ENCODE peak calls at places on chromosome 9, in ten cellular contexts. One of them, this sample, is unnamed.

GRCh38 chr9:108569624-108570023 is 286.2 kb downstream of the ACTL7B start:
- DNase-seq in heart left ventricle: no peak
- DNase-seq in mammary epithelial cell: peak
- DNase-seq in IMR-90: peak
- DNase-seq in AG09319: no peak
- DNase-seq in AG09309: peak
- DNase-seq in endothelial cell: no peak
- DNase-seq in prostate gland: no peak
- DNase-seq in neural crest cell: no peak
- DNase-seq in GM06990: no peak
- DNase-seq in this sample: no peak

GRCh38 chr9:135602789-135603481 is 36.4 kb downstream of the GLT6D1 start:
- DNase-seq in AG09319: no peak
- DNase-seq in heart left ventricle: peak
- DNase-seq in GM06990: peak
- DNase-seq in neural crest cell: peak
- DNase-seq in prostate gland: no peak
- DNase-seq in AG09309: no peak
- DNase-seq in endothelial cell: peak
- DNase-seq in mammary epithelial cell: peak
- DNase-seq in IMR-90: peak
- DNase-seq in this sample: peak

GRCh38 chr9:106287108-106287631 is 575.8 kb upstream of the ZNF462 start:
- DNase-seq in mammary epithelial cell: peak
- DNase-seq in heart left ventricle: no peak
- DNase-seq in AG09319: no peak
- DNase-seq in AG09309: no peak
- DNase-seq in endothelial cell: no peak
- DNase-seq in prostate gland: no peak
- DNase-seq in neural crest cell: no peak
- DNase-seq in GM06990: no peak
- DNase-seq in IMR-90: no peak
- DNase-seq in this sample: no peak

GRCh38 chr9:13569706-13570423 is 290.4 kb upstream of the MPDZ start:
- DNase-seq in heart left ventricle: no peak
- DNase-seq in neural crest cell: no peak
- DNase-seq in prostate gland: no peak
- DNase-seq in mammary epithelial cell: no peak
- DNase-seq in AG09319: no peak
- DNase-seq in AG09309: no peak
- DNase-seq in GM06990: no peak
- DNase-seq in IMR-90: no peak
- DNase-seq in endothelial cell: no peak
- DNase-seq in this sample: no peak

GRCh38 chr9:122071716-122072115 is 21.4 kb downstream of the TTLL11 start:
- DNase-seq in AG09319: no peak
- DNase-seq in neural crest cell: no peak
- DNase-seq in IMR-90: no peak
- DNase-seq in GM06990: no peak
- DNase-seq in endothelial cell: no peak
- DNase-seq in heart left ventricle: no peak
- DNase-seq in prostate gland: no peak
- DNase-seq in mammary epithelial cell: no peak
- DNase-seq in AG09309: no peak
- DNase-seq in this sample: no peak

GRCh38 chr9:97468658-97469448 is 32.6 kb upstream of the TMOD1 start:
- DNase-seq in neural crest cell: peak
- DNase-seq in endothelial cell: peak
- DNase-seq in mammary epithelial cell: peak
- DNase-seq in GM06990: peak
- DNase-seq in IMR-90: peak
- DNase-seq in AG09309: no peak
- DNase-seq in prostate gland: peak
- DNase-seq in heart left ventricle: peak
- DNase-seq in AG09319: peak
- DNase-seq in this sample: peak

GRCh38 chr9:127835930-127836586 is 18.4 kb downstream of the ENG start:
- DNase-seq in AG09309: no peak
- DNase-seq in neural crest cell: no peak
- DNase-seq in heart left ventricle: peak
- DNase-seq in IMR-90: peak
- DNase-seq in AG09319: peak
- DNase-seq in GM06990: no peak
- DNase-seq in mammary epithelial cell: no peak
- DNase-seq in prostate gland: no peak
- DNase-seq in endothelial cell: no peak
- DNase-seq in this sample: no peak

GRCh38 chr9:98442114-98442513 is 186.7 kb upstream of the TBC1D2 start:
- DNase-seq in GM06990: no peak
- DNase-seq in AG09309: no peak
- DNase-seq in mammary epithelial cell: no peak
- DNase-seq in prostate gland: no peak
- DNase-seq in endothelial cell: no peak
- DNase-seq in AG09319: no peak
- DNase-seq in IMR-90: no peak
- DNase-seq in heart left ventricle: no peak
- DNase-seq in neural crest cell: no peak
- DNase-seq in this sample: no peak

DNA sequence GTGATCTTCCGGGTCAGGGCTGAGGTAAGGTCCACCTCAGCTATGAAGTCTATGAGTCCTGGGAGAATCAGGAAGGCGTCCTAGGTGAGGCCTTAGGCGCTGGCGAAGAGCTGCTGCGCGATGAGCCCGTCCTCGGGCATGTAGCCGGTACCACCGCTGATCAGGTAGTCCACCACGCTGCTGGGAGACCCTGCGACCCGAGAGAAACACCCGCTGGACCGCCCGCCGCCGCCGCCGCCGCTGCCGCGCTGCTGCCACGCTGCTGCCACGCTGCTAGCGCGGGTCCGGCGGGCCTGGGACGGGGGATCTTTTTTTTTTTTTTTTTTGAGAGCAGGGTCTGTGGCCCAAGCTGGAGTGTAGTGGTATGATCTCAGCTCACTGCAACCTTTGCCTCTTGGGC is 8.0 kb upstream of the DCAF12 start:
- DNase-seq in IMR-90: no peak
- DNase-seq in mammary epithelial cell: no peak
- DNase-seq in AG09319: no peak
- DNase-seq in neural crest cell: no peak
- DNase-seq in GM06990: no peak
- DNase-seq in prostate gland: no peak
- DNase-seq in endothelial cell: no peak
- DNase-seq in heart left ventricle: no peak
- DNase-seq in AG09309: no peak
- DNase-seq in this sample: no peak
- TF ChIP-seq CTCF in IMR-90: no peak
- TF ChIP-seq CTCF in mammary epithelial cell: no peak
- TF ChIP-seq CTCF in AG09319: no peak
- TF ChIP-seq CTCF in neural crest cell: no peak
- TF ChIP-seq CTCF in GM06990: no peak
- TF ChIP-seq CTCF in prostate gland: no peak
- TF ChIP-seq CTCF in endothelial cell: no peak
- TF ChIP-seq CTCF in heart left ventricle: no peak
- TF ChIP-seq CTCF in AG09309: no peak
- TF ChIP-seq CTCF in this sample: no peak

GRCh38 chr9:77176686-77177142 is 620 bp upstream of the VPS13A start:
- DNase-seq in heart left ventricle: no peak
- DNase-seq in AG09309: no peak
- DNase-seq in neural crest cell: no peak
- DNase-seq in mammary epithelial cell: no peak
- DNase-seq in IMR-90: no peak
- DNase-seq in GM06990: no peak
- DNase-seq in endothelial cell: no peak
- DNase-seq in AG09319: no peak
- DNase-seq in prostate gland: no peak
- DNase-seq in this sample: no peak

GRCh38 chr9:77177894-77178794 is 810 bp downstream of the VPS13A start:
- DNase-seq in endothelial cell: peak
- DNase-seq in GM06990: peak
- DNase-seq in heart left ventricle: peak
- DNase-seq in neural crest cell: peak
- DNase-seq in mammary epithelial cell: peak
- DNase-seq in prostate gland: peak
- DNase-seq in AG09309: no peak
- DNase-seq in AG09319: no peak
- DNase-seq in IMR-90: peak
- DNase-seq in this sample: peak

GRCh38 chr9:77176106-77176505 is 1.2 kb upstream of the VPS13A start:
- DNase-seq in AG09309: no peak
- DNase-seq in mammary epithelial cell: no peak
- DNase-seq in neural crest cell: no peak
- DNase-seq in prostate gland: no peak
- DNase-seq in GM06990: no peak
- DNase-seq in IMR-90: no peak
- DNase-seq in heart left ventricle: no peak
- DNase-seq in AG09319: no peak
- DNase-seq in endothelial cell: no peak
- DNase-seq in this sample: no peak

GRCh38 chr9:77175152-77175551 is 2.2 kb upstream of the VPS13A start:
- DNase-seq in GM06990: no peak
- DNase-seq in endothelial cell: no peak
- DNase-seq in AG09319: no peak
- DNase-seq in IMR-90: no peak
- DNase-seq in mammary epithelial cell: no peak
- DNase-seq in heart left ventricle: no peak
- DNase-seq in AG09309: no peak
- DNase-seq in neural crest cell: no peak
- DNase-seq in prostate gland: no peak
- DNase-seq in this sample: no peak

DNA sequence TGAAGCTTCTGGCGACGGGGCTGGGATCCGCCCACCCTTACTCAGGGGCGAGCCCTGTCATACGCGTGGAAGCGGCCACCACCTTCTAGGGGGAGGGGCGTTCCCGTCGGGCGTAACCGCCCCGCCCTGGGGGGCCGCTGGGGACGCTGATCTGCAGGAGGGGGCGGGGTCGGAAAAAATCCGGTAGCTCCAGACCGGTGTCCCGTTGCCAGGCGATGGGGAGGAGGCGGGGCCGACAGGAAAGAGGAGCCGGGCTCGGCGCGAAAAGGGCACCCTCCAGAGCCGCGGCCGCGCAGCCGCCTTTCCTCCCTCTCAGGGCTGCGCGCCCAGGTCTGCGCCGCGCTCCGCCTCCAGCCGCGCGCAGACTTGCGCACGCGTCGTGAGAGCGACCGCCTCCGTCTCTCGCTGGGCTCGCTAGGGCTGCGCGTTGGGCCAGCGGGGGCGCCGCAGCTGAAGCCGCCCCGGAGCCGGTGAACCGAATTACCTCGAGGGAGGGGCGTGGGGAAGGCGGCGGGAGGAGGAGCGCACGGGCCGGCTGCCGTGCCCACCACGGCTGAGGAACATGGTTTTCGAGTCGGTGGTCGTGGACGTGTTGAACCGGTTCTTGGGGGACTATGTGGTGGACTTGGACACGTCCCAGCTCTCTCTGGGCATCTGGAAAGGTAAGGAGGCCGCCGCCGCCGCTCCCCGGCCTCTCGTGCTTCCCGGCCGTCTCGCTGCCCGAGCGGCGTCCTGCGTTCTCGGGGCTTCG is at the start of gene VPS13A:
- DNase-seq in GM06990: peak
- DNase-seq in prostate gland: peak
- DNase-seq in AG09309: peak
- DNase-seq in mammary epithelial cell: peak
- DNase-seq in IMR-90: peak
- DNase-seq in AG09319: peak
- DNase-seq in endothelial cell: peak
- DNase-seq in neural crest cell: peak
- DNase-seq in heart left ventricle: peak
- DNase-seq in this sample: peak
- TF ChIP-seq CTCF in GM06990: peak
- TF ChIP-seq CTCF in prostate gland: no peak
- TF ChIP-seq CTCF in AG09309: peak
- TF ChIP-seq CTCF in mammary epithelial cell: no peak
- TF ChIP-seq CTCF in IMR-90: peak
- TF ChIP-seq CTCF in AG09319: no peak
- TF ChIP-seq CTCF in endothelial cell: no peak
- TF ChIP-seq CTCF in neural crest cell: peak
- TF ChIP-seq CTCF in heart left ventricle: no peak
- TF ChIP-seq CTCF in this sample: peak

GRCh38 chr9:133333011-133333410 is 3.0 kb downstream of the SURF6 start:
- DNase-seq in AG09309: no peak
- DNase-seq in endothelial cell: no peak
- DNase-seq in heart left ventricle: peak
- DNase-seq in IMR-90: no peak
- DNase-seq in prostate gland: no peak
- DNase-seq in mammary epithelial cell: no peak
- DNase-seq in AG09319: no peak
- DNase-seq in GM06990: no peak
- DNase-seq in neural crest cell: no peak
- DNase-seq in this sample: no peak

GRCh38 chr9:133332381-133332730 is 3.6 kb downstream of the SURF6 start:
- DNase-seq in prostate gland: no peak
- DNase-seq in AG09319: no peak
- DNase-seq in endothelial cell: no peak
- DNase-seq in IMR-90: no peak
- DNase-seq in heart left ventricle: peak
- DNase-seq in mammary epithelial cell: no peak
- DNase-seq in neural crest cell: no peak
- DNase-seq in GM06990: no peak
- DNase-seq in AG09309: no peak
- DNase-seq in this sample: no peak

GRCh38 chr9:133335924-133336811 is at the start of gene SURF6:
- DNase-seq in endothelial cell: peak
- DNase-seq in GM06990: peak
- DNase-seq in mammary epithelial cell: peak
- DNase-seq in AG09309: peak
- DNase-seq in heart left ventricle: peak
- DNase-seq in IMR-90: peak
- DNase-seq in AG09319: peak
- DNase-seq in neural crest cell: peak
- DNase-seq in prostate gland: peak
- DNase-seq in this sample: peak

GRCh38 chr9:133333566-133333965 is 2.4 kb downstream of the SURF6 start:
- DNase-seq in endothelial cell: no peak
- DNase-seq in AG09309: no peak
- DNase-seq in GM06990: no peak
- DNase-seq in IMR-90: no peak
- DNase-seq in mammary epithelial cell: no peak
- DNase-seq in AG09319: no peak
- DNase-seq in prostate gland: no peak
- DNase-seq in neural crest cell: no peak
- DNase-seq in heart left ventricle: peak
- DNase-seq in this sample: no peak

DNA sequence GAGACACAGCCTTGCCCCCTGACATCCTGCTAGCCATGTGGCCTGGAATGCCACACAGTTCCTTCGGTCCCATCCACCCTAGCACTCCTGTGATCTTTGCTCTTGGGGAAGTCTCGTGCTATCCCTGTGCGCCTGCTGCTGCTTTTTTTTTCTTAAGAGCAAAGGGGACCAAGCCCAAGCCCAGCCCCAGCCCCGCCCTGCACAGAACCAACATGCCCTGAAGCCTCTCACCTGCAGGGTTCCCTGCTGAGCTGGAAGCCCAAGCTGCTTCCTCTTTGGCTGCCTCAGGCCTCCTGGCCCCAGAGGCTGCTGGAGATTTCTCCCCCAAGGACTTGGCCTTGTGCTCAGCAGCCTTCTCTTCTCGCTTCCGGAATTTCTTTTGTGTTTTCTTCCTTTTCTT is 1.8 kb downstream of the SURF6 start:
- DNase-seq in endothelial cell: no peak
- DNase-seq in prostate gland: no peak
- DNase-seq in mammary epithelial cell: no peak
- DNase-seq in AG09309: no peak
- DNase-seq in neural crest cell: no peak
- DNase-seq in GM06990: no peak
- DNase-seq in IMR-90: no peak
- DNase-seq in AG09319: no peak
- DNase-seq in heart left ventricle: peak
- DNase-seq in this sample: no peak
- TF ChIP-seq CTCF in endothelial cell: no peak
- TF ChIP-seq CTCF in prostate gland: no peak
- TF ChIP-seq CTCF in mammary epithelial cell: no peak
- TF ChIP-seq CTCF in AG09309: no peak
- TF ChIP-seq CTCF in neural crest cell: no peak
- TF ChIP-seq CTCF in GM06990: no peak
- TF ChIP-seq CTCF in IMR-90: no peak
- TF ChIP-seq CTCF in AG09319: no peak
- TF ChIP-seq CTCF in heart left ventricle: no peak
- TF ChIP-seq CTCF in this sample: no peak

GRCh38 chr9:93154293-93154903 is 20.3 kb upstream of the NINJ1 start:
- DNase-seq in neural crest cell: peak
- DNase-seq in GM06990: no peak
- DNase-seq in AG09319: no peak
- DNase-seq in mammary epithelial cell: no peak
- DNase-seq in prostate gland: no peak
- DNase-seq in heart left ventricle: no peak
- DNase-seq in IMR-90: no peak
- DNase-seq in endothelial cell: peak
- DNase-seq in AG09309: no peak
- DNase-seq in this sample: peak
- TF ChIP-seq CTCF in neural crest cell: peak
- TF ChIP-seq CTCF in GM06990: peak
- TF ChIP-seq CTCF in AG09319: peak
- TF ChIP-seq CTCF in mammary epithelial cell: peak
- TF ChIP-seq CTCF in prostate gland: peak
- TF ChIP-seq CTCF in heart left ventricle: peak
- TF ChIP-seq CTCF in IMR-90: peak
- TF ChIP-seq CTCF in endothelial cell: peak
- TF ChIP-seq CTCF in AG09309: peak
- TF ChIP-seq CTCF in this sample: peak